ENCODE peak calls at places on chromosomes 3 and 15, in five cellular contexts. I is AG09309, S is GM20000, N is DND-41, X is GM10248. W is an unnamed sample.

GRCh38 chr3:50562866-50563265 is 4.7 kb downstream of the C3orf18 start:
- DNase-seq in I (peak), S (no peak), N (no peak), X (no peak), W (no peak)

GRCh38 chr3:45496550-45496949 is 98.0 kb upstream of the LIMD1 start:
- DNase-seq in I (no peak), S (no peak), N (no peak), X (no peak), W (no peak)

GRCh38 chr15:45393851-45394250 is 15.5 kb upstream of the GATM start:
- DNase-seq in I (no peak), S (no peak), N (no peak), X (no peak), W (no peak)

GRCh38 chr3:69671082-69671952 is 67.9 kb upstream of the MITF start:
- DNase-seq in I (no peak), S (peak), N (peak), X (peak), W (no peak)

GRCh38 chr3:171679011-171679492 is 131.2 kb downstream of the PLD1 start:
- DNase-seq in I (no peak), S (no peak), N (no peak), X (no peak), W (no peak)

GRCh38 chr3:173109143-173109542 is 31.9 kb downstream of the SPATA16 start:
- DNase-seq in I (no peak), S (no peak), N (no peak), X (no peak), W (no peak)

GRCh38 chr3:196163687-196164493 is 47.3 kb downstream of the ZDHHC19 start:
- DNase-seq in I (no peak), S (peak), N (no peak), X (no peak), W (no peak)

GRCh38 chr3:150371741-150372254 is 36.3 kb upstream of the TSC22D2 start:
- DNase-seq in I (peak), S (no peak), N (no peak), X (no peak), W (no peak)

GRCh38 chr3:106349191-106349881 is 480.5 kb upstream of the CBLB start:
- DNase-seq in I (no peak), S (no peak), N (no peak), X (no peak), W (no peak)

GRCh38 chr3:114380233-114380645 is 86.4 kb downstream of the TIGIT start:
- DNase-seq in I (peak), S (no peak), N (no peak), X (no peak), W (no peak)

GRCh38 chr15:98787190-98787589 is 138.9 kb downstream of the IGF1R start:
- DNase-seq in I (no peak), S (no peak), N (no peak), X (no peak), W (no peak)

GRCh38 chr15:97196066-97197027 is 764.2 kb upstream of the ARRDC4 start:
- DNase-seq in I (no peak), S (no peak), N (no peak), X (no peak), W (no peak)

GRCh38 chr3:148008591-148008990 is 599.4 kb downstream of the ZIC1 start:
- DNase-seq in I (no peak), S (no peak), N (no peak), X (no peak), W (no peak)

GRCh38 chr15:74378853-74379252 is 11.4 kb upstream of the CYP11A1 start:
- DNase-seq in I (no peak), S (no peak), N (no peak), X (peak), W (no peak)

GRCh38 chr3:169460035-169460434 is 203.5 kb downstream of the MECOM start:
- DNase-seq in I (no peak), S (no peak), N (no peak), X (no peak), W (no peak)

GRCh38 chr15:79853492-79854328 is 43.1 kb downstream of the MTHFS start:
- DNase-seq in I (peak), S (peak), N (peak), X (peak), W (no peak)

GRCh38 chr3:148757238-148757930 is 59.7 kb downstream of the AGTR1 start:
- DNase-seq in I (peak), S (no peak), N (no peak), X (no peak), W (no peak)

GRCh38 chr15:43749690-43750345 is 3.6 kb downstream of the PDIA3 start:
- DNase-seq in I (no peak), S (peak), N (peak), X (peak), W (no peak)

GRCh38 chr3:33722626-33723370 is 4.7 kb upstream of the CLASP2 start:
- DNase-seq in I (peak), S (no peak), N (no peak), X (no peak), W (no peak)

GRCh38 chr3:122691195-122691594 is 10.6 kb downstream of the PARP14 start:
- DNase-seq in I (peak), S (peak), N (no peak), X (peak), W (no peak)

DNA sequence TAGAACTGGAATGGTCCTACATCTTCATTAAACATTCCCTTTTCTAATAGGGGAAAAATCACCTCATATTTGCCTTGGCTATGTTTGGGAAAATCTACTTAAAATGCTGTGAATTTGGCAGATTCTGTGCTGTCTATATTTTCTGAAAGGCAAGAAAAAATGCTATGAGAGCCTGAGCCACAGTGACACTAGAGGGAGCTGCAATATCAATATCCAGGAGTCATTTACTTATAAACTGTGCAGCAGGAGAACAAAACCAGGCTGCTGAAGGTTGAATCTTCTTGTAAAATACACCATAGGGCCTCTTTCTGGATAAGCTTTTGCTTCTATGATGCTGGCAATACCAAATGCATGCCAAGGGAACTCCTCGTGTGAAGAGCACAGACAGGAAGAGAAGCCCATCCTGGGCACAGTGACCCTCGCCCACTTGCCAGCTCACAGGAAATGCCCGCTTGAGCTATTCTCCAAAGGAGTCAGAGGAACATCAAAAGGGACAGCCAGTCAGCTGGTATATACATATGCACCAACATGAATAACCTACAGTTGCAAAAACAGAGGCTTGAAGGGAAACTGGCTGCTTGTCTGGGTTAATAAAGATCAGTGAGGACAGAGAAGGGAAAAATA is 48.0 kb upstream of the TSPAN3 start:
- DNase-seq in I (peak), S (peak), N (peak), X (peak), W (no peak)
- TF ChIP-seq CTCF in I (peak), S (peak), N (peak), X (peak), W (no peak)

DNA sequence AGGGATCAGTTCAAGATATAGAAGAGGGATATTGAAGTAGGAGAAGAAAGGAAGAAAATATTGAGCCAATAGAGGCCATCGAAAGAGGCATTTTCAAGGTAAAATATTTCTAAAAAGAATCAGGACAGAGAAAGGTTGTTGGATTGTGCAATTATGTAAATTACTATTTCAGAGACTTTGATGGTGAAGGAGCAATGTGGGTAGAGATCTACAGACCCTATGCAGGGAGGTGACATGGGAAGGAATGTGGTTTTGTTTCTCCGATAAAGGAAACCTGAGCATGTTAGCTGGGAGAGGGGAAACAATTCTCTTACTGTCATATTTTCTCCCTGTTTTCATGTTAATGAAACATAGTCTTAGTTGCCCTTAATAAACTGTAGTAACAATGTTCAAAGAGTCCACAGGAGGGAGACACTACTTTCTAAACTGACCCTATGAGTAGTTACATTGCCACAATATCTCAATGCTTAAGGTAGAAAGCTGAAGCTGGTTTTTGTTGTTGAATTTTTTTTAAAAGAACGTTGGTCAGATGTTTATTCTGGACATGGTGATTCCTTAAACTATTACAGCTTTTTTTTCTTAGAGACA is 133.3 kb downstream of the GRM7 start:
- DNase-seq in I (no peak), S (no peak), N (no peak), X (no peak), W (no peak)
- TF ChIP-seq CTCF in I (no peak), S (no peak), N (peak), X (no peak), W (no peak)

DNA sequence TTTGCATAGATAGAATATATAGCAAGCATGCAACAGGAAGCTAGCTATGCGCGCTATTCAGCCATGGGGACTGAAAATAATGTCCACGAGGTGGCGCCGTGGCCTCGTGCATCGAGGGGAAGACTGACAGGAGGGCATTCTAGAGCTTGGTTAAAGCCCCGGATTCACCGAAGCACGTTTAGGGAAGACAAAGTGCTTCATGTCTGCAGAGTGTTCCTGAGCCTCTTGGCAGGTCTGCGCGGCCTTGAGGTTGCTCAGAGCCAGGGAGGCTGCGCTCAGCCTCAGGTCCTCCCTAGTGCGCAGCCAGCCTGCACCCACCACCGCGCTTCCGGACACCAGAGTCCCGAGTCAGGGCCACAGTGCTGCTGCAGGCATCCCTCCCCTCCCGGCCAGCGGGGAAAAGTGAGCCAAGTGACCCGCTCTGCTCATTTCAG is 24.6 kb downstream of the GABRA5 start:
- DNase-seq in I (peak), S (peak), N (peak), X (peak), W (peak)
- TF ChIP-seq CTCF in I (peak), S (peak), N (peak), X (peak), W (no peak)

GRCh38 chr3:132659000-132659369 is 624 bp downstream of the ACAD11 start:
- DNase-seq in I (no peak), S (no peak), N (no peak), X (no peak), W (no peak)

GRCh38 chr3:132652640-132653270 is 6.9 kb downstream of the ACAD11 start:
- DNase-seq in I (no peak), S (no peak), N (no peak), X (no peak), W (no peak)

GRCh38 chr3:132654190-132654589 is 5.4 kb downstream of the ACAD11 start:
- DNase-seq in I (no peak), S (no peak), N (no peak), X (no peak), W (no peak)

GRCh38 chr3:132657869-132658747 is 1.5 kb downstream of the ACAD11 start:
- DNase-seq in I (no peak), S (no peak), N (no peak), X (no peak), W (no peak)

DNA sequence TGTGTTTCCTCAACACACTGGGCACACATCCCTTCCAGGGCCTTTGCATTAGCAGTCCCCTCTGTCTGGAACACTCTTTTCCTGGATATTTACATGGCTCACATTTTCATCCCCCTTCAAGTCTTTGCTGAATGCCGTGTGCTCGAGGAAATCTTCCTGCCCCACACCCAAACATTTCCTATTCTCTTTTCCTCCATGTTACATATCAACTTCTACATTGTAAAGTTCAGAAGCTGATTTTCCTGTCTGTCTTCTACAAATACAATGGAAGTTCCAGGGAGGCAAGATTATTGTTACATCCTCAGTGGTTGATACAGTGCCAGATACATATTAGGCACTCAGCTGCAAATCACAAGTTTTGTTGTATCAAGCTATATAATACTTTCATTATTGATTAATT is 4.1 kb downstream of the ACAD11 start:
- DNase-seq in I (no peak), S (no peak), N (no peak), X (no peak), W (no peak)
- TF ChIP-seq CTCF in I (no peak), S (no peak), N (no peak), X (no peak), W (no peak)

DNA sequence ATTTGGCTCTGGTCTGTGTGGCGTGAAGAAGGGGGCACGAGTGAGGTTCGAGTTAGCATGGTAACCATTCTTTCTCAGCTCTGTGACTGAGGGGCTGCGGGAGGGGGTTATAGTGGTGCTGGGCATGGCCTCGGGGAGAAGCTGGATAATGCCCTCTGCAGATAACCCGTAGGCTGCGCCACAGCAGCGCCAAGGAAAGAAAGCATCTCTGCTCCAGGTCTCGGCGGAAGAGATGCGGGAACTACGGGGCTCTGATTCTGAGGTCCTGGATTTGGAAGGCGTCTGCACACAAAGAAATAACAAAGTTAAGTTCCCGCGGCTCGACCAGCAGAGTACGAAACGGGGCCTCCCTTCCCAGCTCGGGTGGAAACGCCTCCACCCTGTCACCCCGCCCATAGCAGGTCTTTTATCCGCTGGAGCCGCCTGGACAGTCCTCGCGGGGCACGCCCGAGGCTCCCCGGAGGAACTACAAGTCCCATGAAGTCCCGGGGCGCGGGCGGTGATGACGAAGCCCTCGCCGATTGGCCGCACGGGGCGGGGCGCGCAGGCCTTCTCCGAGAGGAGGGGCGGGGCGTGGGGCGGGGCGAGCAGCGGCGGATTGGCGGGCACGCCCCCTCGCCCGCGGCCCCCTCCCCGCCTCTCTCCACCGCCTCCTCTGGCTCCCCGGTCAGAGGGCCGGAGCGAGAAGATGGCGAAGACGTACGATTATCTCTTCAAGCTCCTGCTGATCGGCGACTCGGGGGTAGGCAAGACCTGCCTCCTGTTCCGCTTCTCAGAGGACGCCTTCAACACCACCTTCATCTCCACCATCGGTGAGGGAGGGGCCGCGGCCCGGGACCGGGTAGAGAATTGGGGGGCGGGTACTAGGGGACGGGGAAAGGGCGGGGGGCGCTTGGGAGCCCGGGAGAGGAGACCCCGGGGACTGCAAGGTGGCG is at the start of gene RAB8B:
- DNase-seq in I (peak), S (peak), N (peak), X (peak), W (peak)
- TF ChIP-seq CTCF in I (no peak), S (no peak), N (peak), X (no peak), W (no peak)

DNA sequence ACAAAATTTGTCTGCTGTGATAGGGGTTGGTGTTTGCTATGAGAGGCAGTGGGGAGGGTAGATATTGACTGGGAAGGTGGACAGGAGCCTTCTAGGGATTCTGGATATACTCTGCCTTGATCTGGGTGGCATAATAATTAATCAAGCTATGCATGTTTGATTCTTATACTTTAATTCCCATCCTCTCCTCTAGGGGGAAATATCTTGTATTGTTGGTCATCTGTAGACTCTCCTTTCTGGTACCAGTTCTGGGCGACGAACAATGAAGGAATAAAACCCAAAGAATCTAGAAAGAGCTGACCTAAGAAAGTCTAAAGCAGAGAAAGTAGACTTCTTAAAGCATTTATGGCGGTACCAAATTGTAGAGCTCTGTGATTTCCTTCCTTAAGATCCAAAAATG is 198.2 kb upstream of the STRIT1 start:
- DNase-seq in I (no peak), S (no peak), N (no peak), X (no peak), W (no peak)
- TF ChIP-seq CTCF in I (no peak), S (no peak), N (peak), X (no peak), W (no peak)

GRCh38 chr3:53269888-53270880 is 14.4 kb upstream of the TKT start:
- DNase-seq in I (peak), S (no peak), N (peak), X (peak), W (no peak)
- TF ChIP-seq CTCF in I (no peak), S (no peak), N (no peak), X (no peak), W (no peak)

W was measured in omental fat pad.